ENCODE peak calls at places on chromosome 17, in four cellular contexts. Z is gastrocnemius medialis, I is heart left ventricle, G is fibroblast of mammary gland. H is an unnamed sample.

GRCh38 chr17:33811984-33812383 is 443.1 kb upstream of the CCL2 start:
- DNase-seq in Z (no peak), I (no peak), G (no peak), H (no peak)

GRCh38 chr17:50129946-50130777 is at the start of gene SAMD14:
- DNase-seq in Z (no peak), I (no peak), G (no peak), H (peak; percentile 33)

GRCh38 chr17:78661092-78661770 is 84.0 kb upstream of the DNAH17 start:
- DNase-seq in Z (no peak), I (no peak), G (no peak), H (no peak)

GRCh38 chr17:40097931-40098845 is 2.2 kb downstream of the NR1D1 start:
- DNase-seq in Z (peak; percentile 96), I (peak; percentile 74), G (peak; percentile 83), H (peak; percentile 93)

GRCh38 chr17:62819511-62820221 is 11.6 kb upstream of the MARCHF10 start:
- DNase-seq in Z (no peak), I (peak; percentile 68), G (peak; percentile 99), H (peak; percentile 81)

GRCh38 chr17:29140631-29141483 is 39.3 kb downstream of the MYO18A start:
- DNase-seq in Z (peak; percentile 67), I (peak; percentile 76), G (no peak), H (no peak)

GRCh38 chr17:8421571-8421970 is 14.1 kb upstream of the NDEL1 start:
- DNase-seq in Z (no peak), I (no peak), G (peak; percentile 62), H (no peak)

GRCh38 chr17:8125947-8126305 is 2.0 kb upstream of the HES7 start:
- DNase-seq in Z (no peak), I (no peak), G (no peak), H (peak; percentile 56)

GRCh38 chr17:57211543-57211942 is 44.8 kb upstream of the MSI2 start:
- DNase-seq in Z (no peak), I (no peak), G (peak; percentile 68), H (no peak)

GRCh38 chr17:65519471-65519870 is 42.0 kb downstream of the AXIN2 start:
- DNase-seq in Z (no peak), I (no peak), G (peak; percentile 25), H (no peak)

GRCh38 chr17:7260601-7261376 is 1.5 kb downstream of the CLDN7 start:
- DNase-seq in Z (no peak), I (no peak), G (no peak), H (peak; percentile 64)

GRCh38 chr17:78781339-78782304 is at the start of gene CYTH1:
- DNase-seq in Z (no peak), I (peak; percentile 82), G (peak; percentile 19), H (peak; percentile 52)

GRCh38 chr17:77546772-77547201 is 406.0 kb downstream of the SEC14L1 start:
- DNase-seq in Z (no peak), I (no peak), G (no peak), H (no peak)

GRCh38 chr17:16939606-16940115 is 32.3 kb downstream of the TNFRSF13B start:
- DNase-seq in Z (no peak), I (no peak), G (no peak), H (no peak)

GRCh38 chr17:78535285-78536197 is 41.7 kb downstream of the DNAH17 start:
- DNase-seq in Z (no peak), I (no peak), G (no peak), H (no peak)

GRCh38 chr17:16439303-16439791 is 24.0 kb downstream of the TRPV2 start:
- DNase-seq in Z (no peak), I (peak; percentile 27), G (no peak), H (no peak)

GRCh38 chr17:57536289-57536688 is 208.8 kb downstream of the CCDC182 start:
- DNase-seq in Z (no peak), I (no peak), G (no peak), H (no peak)

GRCh38 chr17:41836550-41837196 is 641 bp upstream of the NT5C3B start:
- DNase-seq in Z (no peak), I (no peak), G (no peak), H (no peak)

GRCh38 chr17:4549781-4550533 is 5.2 kb downstream of the MYBBP1A start:
- DNase-seq in Z (no peak), I (peak; percentile 42), G (no peak), H (no peak)

GRCh38 chr17:63701477-63702222 is 1.7 kb upstream of the LIMD2 start:
- DNase-seq in Z (no peak), I (peak; percentile 79), G (no peak), H (peak; percentile 32)

GRCh38 chr17:71703701-71704100 is 417.1 kb upstream of the SOX9 start:
- DNase-seq in Z (no peak), I (no peak), G (no peak), H (no peak)

GRCh38 chr17:28892024-28892423 is 5.5 kb downstream of the FLOT2 start:
- DNase-seq in Z (no peak), I (peak; percentile 1), G (no peak), H (no peak)

GRCh38 chr17:41338961-41339485 is 11.6 kb downstream of the KRT33A start:
- DNase-seq in Z (no peak), I (no peak), G (no peak), H (no peak)

GRCh38 chr17:38336838-38337237 is 6.9 kb downstream of the GPR179 start:
- DNase-seq in Z (no peak), I (no peak), G (no peak), H (no peak)

GRCh38 chr17:28570716-28571254 is 539 bp downstream of the PIGS start:
- DNase-seq in Z (peak; percentile 23), I (peak; percentile 60), G (no peak), H (peak; percentile 43)

GRCh38 chr17:49565948-49566491 is 9.7 kb upstream of the NXPH3 start:
- DNase-seq in Z (peak; percentile 93), I (no peak), G (peak; percentile 85), H (peak; percentile 51)

GRCh38 chr17:59695943-59696681 is 11.1 kb downstream of the PTRH2 start:
- DNase-seq in Z (no peak), I (no peak), G (peak; percentile 22), H (no peak)

GRCh38 chr17:28712037-28712704 is 483 bp upstream of the PROCA1 start:
- DNase-seq in Z (no peak), I (peak; percentile 83), G (no peak), H (peak; percentile 31)

GRCh38 chr17:77602062-77602746 is 356.3 kb upstream of the TNRC6C start:
- DNase-seq in Z (peak; percentile 93), I (no peak), G (peak; percentile 71), H (peak; percentile 35)

GRCh38 chr17:60586288-60586974 is 13.6 kb upstream of the PPM1D start:
- DNase-seq in Z (no peak), I (no peak), G (no peak), H (no peak)

GRCh38 chr17:49976163-49976827 is 7.3 kb downstream of the DLX4 start:
- DNase-seq in Z (no peak), I (peak; percentile 7), G (no peak), H (no peak)

GRCh38 chr17:59839646-59840328 is 53.0 kb downstream of the TUBD1 start:
- DNase-seq in Z (no peak), I (no peak), G (peak; percentile 35), H (no peak)

GRCh38 chr17:45003877-45004276 is 35.8 kb upstream of the C1QL1 start:
- DNase-seq in Z (no peak), I (no peak), G (no peak), H (no peak)
- H3K4me3 ChIP-seq in Z (no peak overlapping the region), I (no peak overlapping the region), G (no peak overlapping the region), H (no peak overlapping the region)

GRCh38 chr17:43169561-43170139 is 1.4 kb upstream of the NBR1 start:
- DNase-seq in Z (peak; percentile 2), I (peak; percentile 63), G (peak; percentile 47), H (peak; percentile 40)

GRCh38 chr17:43170140-43170765 is 761 bp upstream of the NBR1 start:
- DNase-seq in Z (peak; percentile 88), I (peak; percentile 88), G (peak; percentile 95), H (peak; percentile 96)

GRCh38 chr17:43175213-43176118 is 4.5 kb downstream of the NBR1 start:
- DNase-seq in Z (no peak), I (no peak), G (peak; percentile 63), H (no peak)

GRCh38 chr17:43170766-43171681 is at the start of gene NBR1:
- DNase-seq in Z (peak; percentile 97), I (peak; percentile 93), G (peak; percentile 98), H (peak; percentile 98)

DNA sequence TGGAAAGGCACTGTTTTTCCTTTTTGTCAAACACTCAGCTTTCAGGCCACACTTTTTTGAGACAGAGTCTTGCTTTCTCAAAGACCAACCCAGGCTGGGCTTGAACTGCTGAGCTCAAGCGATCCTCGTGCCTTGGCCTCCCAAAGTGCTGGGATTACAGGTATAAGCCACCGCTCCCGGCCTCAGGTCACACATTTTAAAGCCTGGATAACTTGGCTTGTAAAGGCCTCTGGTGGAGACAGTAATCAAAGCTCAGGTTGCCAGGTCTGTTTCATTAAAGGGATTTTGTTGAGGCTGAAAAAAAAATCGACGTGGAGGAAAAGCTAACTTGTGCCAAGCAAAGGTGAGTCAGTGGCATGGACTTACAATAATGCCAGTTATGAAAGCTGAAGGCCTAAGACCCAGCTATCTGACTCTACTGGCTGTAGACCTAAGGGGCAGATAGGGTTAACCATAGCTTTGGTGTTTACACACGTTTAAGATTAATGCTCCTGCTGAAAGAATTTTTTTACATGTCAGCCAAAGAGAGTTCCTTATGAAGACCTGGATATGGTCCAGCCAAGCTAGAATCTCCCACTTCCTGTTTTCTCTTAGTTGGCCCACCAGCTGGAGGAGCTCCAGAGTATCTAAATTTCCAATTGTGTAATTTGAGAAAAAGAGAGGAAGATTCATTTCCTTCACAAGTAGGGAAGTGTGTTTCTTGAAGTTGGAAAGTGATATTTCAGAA is 910 bp downstream of the NBR1 start:
- DNase-seq in Z (peak; percentile 20), I (no peak), G (peak; percentile 93), H (peak; percentile 33)
- TF ChIP-seq CTCF in Z (no peak), I (peak; percentile 9), G (peak; percentile 38), H (peak; percentile 18)

GRCh38 chr17:74832421-74832820 is 27.3 kb downstream of the GRIN2C start:
- DNase-seq in Z (no peak), I (no peak), G (no peak), H (no peak)
- H3K4me3 ChIP-seq in Z (no peak overlapping the region), I (no peak overlapping the region), G (no peak overlapping the region), H (no peak overlapping the region)

GRCh38 chr17:74635418-74635817 is 11.9 kb upstream of the CD300E start:
- DNase-seq in Z (no peak), I (no peak), G (no peak), H (no peak)

GRCh38 chr17:74632196-74632540 is 8.6 kb upstream of the CD300E start:
- DNase-seq in Z (no peak), I (no peak), G (no peak), H (no peak)

GRCh38 chr17:74633261-74633783 is 9.8 kb upstream of the CD300E start:
- DNase-seq in Z (no peak), I (no peak), G (no peak), H (no peak)

GRCh38 chr17:74632597-74632996 is 9.1 kb upstream of the CD300E start:
- DNase-seq in Z (no peak), I (no peak), G (peak; percentile 29), H (no peak)

DNA sequence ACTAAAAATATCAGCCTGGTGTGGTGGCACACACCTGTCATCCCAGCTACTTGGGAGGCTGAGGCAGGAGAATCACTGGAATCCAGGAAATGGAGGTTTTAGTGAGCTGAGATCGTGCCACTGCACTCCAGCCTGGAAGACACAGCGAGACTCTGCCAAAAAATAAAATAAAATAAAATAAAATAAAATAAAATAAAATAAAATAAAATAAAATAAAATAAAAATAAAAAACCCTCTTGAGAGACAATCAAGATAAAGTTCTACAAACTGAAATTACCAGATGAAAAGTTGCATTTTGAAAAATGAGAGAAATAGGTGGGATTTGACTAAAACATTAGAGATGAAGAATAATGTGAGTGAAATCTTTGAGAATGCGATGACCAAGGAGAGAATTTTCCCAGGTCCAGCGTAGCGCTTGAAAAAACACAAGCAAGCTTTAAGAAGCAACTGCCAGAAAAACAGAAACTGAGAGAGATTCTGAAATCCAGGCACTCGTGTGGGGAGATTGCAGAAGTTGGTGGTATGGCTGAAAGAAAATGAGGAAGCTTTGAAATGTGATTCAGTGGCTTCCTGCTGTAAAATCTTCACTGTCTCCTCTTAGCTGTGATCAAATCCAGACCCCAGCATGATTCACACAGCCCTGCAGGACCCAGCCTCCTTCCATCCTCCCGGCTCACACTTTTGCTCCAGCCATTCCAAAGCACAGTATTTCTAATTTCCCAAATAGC is 8.1 kb upstream of the CD300E start:
- DNase-seq in Z (no peak), I (no peak), G (peak; percentile 56), H (peak; percentile 19)
- TF ChIP-seq CTCF in Z (no peak), I (no peak), G (no peak), H (no peak)

H was measured in adrenal gland.